ENCODE peak calls at places on chromosome 15, in four cellular contexts. Q, V, M and D are unnamed samples. For H3K4me1, the result is how much of the 10 kb centered on the place peaks cover.

GRCh38 chr15:75532413-75533250 is 46.5 kb downstream of the PTPN9 start:
- DNase-seq in Q (peak), V (no peak), M (peak), D (peak)

GRCh38 chr15:37767841-37768455 is 166.5 kb upstream of the TMCO5A start:
- DNase-seq in Q (no peak), V (no peak), M (no peak), D (no peak)

GRCh38 chr15:74426404-74427281 is 7.1 kb downstream of the SEMA7A start:
- DNase-seq in Q (no peak), V (no peak), M (no peak), D (no peak)

GRCh38 chr15:79212589-79213139 is 69.9 kb upstream of the ANKRD34C start:
- DNase-seq in Q (no peak), V (no peak), M (no peak), D (no peak)

GRCh38 chr15:52567886-52568568 is 803 bp downstream of the ARPP19 start:
- DNase-seq in Q (peak), V (no peak), M (peak), D (no peak)

GRCh38 chr15:75723847-75724660 is 11.4 kb upstream of the CSPG4 start:
- DNase-seq in Q (peak), V (peak), M (peak), D (peak)

GRCh38 chr15:52331490-52332240 is 36.1 kb upstream of the MYO5C start:
- DNase-seq in Q (no peak), V (peak), M (peak), D (no peak)

GRCh38 chr15:82108489-82109078 is 62.8 kb upstream of the MEX3B start:
- DNase-seq in Q (no peak), V (peak), M (peak), D (peak)

GRCh38 chr15:29731865-29732264 is 90.4 kb downstream of the TJP1 start:
- DNase-seq in Q (no peak), V (no peak), M (peak), D (no peak)

GRCh38 chr15:82184355-82184754 is 78.2 kb downstream of the EFL1 start:
- DNase-seq in Q (no peak), V (no peak), M (no peak), D (no peak)

GRCh38 chr15:94125698-94126097 is 105.7 kb upstream of the MCTP2 start:
- DNase-seq in Q (no peak), V (no peak), M (no peak), D (no peak)

GRCh38 chr15:86231864-86232801 is 152.5 kb downstream of the AGBL1 start:
- DNase-seq in Q (no peak), V (peak), M (no peak), D (no peak)

GRCh38 chr15:91061997-91062396 is 38.1 kb upstream of the SV2B start:
- DNase-seq in Q (no peak), V (no peak), M (no peak), D (no peak)

DNA sequence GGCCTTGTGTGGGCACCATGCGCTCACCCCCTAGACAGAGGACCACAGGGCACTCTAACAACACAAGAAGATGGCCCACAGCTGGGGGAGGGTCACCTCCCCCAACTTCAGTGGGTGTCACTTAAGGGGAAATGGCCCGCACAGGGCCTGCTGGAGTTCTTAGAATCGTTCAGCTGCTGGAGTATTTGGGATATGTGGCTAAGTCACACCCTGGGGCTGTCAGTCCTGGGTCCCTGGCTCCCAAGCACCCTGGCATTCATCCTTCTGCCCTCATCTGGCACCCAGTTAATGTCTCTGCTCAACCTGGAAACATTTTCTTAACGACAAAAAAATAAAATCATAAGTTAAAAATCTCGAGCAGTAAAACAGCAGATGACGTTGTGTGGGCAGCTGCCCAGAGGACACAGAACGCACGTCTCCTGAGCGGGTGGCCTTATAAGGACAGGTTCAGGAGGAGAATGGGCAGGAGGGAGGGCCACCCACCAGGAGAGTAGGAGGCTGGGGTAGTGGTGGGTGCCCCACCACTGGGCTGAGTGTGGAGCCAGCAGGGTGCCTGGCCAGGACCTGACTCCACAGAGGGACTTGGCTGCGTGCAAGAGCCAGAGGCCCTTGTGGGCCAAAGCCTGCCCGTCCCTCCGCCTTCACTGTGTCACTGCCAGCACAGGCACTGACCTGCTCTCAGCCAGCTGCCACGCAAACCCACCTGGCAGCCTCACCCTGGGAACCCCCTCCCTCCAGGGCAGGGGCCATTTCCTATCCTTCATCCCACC is 11.5 kb downstream of the KBTBD13 start:
- DNase-seq in Q (no peak), V (no peak), M (peak), D (peak)
- H3K4me1 ChIP-seq in Q (under half), V (under half), M (half or more), D (half or more)

GRCh38 chr15:72168131-72168825 is 29.3 kb downstream of the GRAMD2A start:
- DNase-seq in Q (no peak), V (no peak), M (no peak), D (no peak)

GRCh38 chr15:72167445-72167844 is 30.1 kb downstream of the GRAMD2A start:
- DNase-seq in Q (no peak), V (no peak), M (no peak), D (no peak)

GRCh38 chr15:72169236-72169920 is 28.2 kb downstream of the GRAMD2A start:
- DNase-seq in Q (no peak), V (no peak), M (no peak), D (no peak)

GRCh38 chr15:72169921-72170611 is 27.5 kb downstream of the GRAMD2A start:
- DNase-seq in Q (no peak), V (no peak), M (no peak), D (no peak)

GRCh38 chr15:72168833-72169232 is 28.8 kb downstream of the GRAMD2A start:
- DNase-seq in Q (no peak), V (no peak), M (no peak), D (no peak)
- H3K27ac ChIP-seq in Q (no peak), V (no peak), M (no peak), D (no peak)

GRCh38 chr15:42402806-42403205 is 43.5 kb downstream of the CAPN3 start:
- DNase-seq in Q (no peak), V (no peak), M (no peak), D (no peak)
- H3K4me1 ChIP-seq in Q (under half), V (under half), M (under half), D (under half)

DNA sequence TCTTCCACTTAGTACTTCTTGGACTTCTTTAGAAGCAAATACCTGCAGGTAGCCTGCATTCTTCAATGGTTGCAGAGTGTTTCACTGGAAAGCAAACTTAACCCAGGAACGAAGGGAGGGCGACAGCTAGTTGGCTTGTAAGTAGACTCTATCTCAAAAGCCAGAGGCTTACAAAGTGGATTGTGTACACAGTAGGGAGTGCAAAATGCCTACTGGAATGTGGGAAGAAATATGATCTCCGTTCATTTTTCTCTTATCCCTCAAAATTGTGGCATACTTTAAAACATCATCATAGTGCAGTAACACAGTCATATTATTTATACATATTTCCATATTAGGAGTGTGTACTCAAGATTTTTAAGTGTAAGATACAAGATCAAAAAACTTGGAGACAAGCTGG is 155.7 kb downstream of the LIPC start:
- DNase-seq in Q (no peak), V (no peak), M (no peak), D (no peak)
- H3K27ac ChIP-seq in Q (no peak), V (no peak), M (no peak), D (no peak)

GRCh38 chr15:50353251-50353998 is 1.6 kb downstream of the GABPB1 start:
- DNase-seq in Q (no peak), V (peak), M (peak), D (no peak)
- H3K4me1 ChIP-seq in Q (under half), V (half or more), M (under half), D (under half)